ENCODE peak calls at places on chromosomes 12 and 14, in nine cellular contexts. One of them, this sample, is unnamed.

GRCh38 chr12:74602881-74603523 is 65.4 kb downstream of the ATXN7L3B start:
- DNase-seq in LoVo: no peak
- DNase-seq in MCF 10A: no peak
- DNase-seq in activated CD4-positive, alpha-beta T cell treated with anti-CD3 and anti-CD28 coated beads, Interleukin-2, amount 10 ng/mL, durations not matched to agents 7 days and 5 days: no peak
- DNase-seq in Right ventricle myocardium inferior: no peak
- DNase-seq in HS-27A: no peak
- DNase-seq in H4: no peak
- DNase-seq in iris pigment epithelial cell: peak
- DNase-seq in dorsolateral prefrontal cortex: no peak
- DNase-seq in this sample: peak

GRCh38 chr12:2845280-2845679 is 10.4 kb upstream of the NRIP2 start:
- DNase-seq in H4: peak
- DNase-seq in activated CD4-positive, alpha-beta T cell treated with anti-CD3 and anti-CD28 coated beads, Interleukin-2, amount 10 ng/mL, durations not matched to agents 7 days and 5 days: no peak
- DNase-seq in Right ventricle myocardium inferior: no peak
- DNase-seq in LoVo: no peak
- DNase-seq in dorsolateral prefrontal cortex: no peak
- DNase-seq in iris pigment epithelial cell: peak
- DNase-seq in MCF 10A: no peak
- DNase-seq in HS-27A: no peak
- DNase-seq in this sample: no peak

GRCh38 chr14:87935081-87935828 is 57.7 kb downstream of the GALC start:
- DNase-seq in dorsolateral prefrontal cortex: no peak
- DNase-seq in LoVo: no peak
- DNase-seq in activated CD4-positive, alpha-beta T cell treated with anti-CD3 and anti-CD28 coated beads, Interleukin-2, amount 10 ng/mL, durations not matched to agents 7 days and 5 days: no peak
- DNase-seq in Right ventricle myocardium inferior: no peak
- DNase-seq in iris pigment epithelial cell: no peak
- DNase-seq in MCF 10A: no peak
- DNase-seq in HS-27A: no peak
- DNase-seq in H4: no peak
- DNase-seq in this sample: no peak

GRCh38 chr14:68951051-68951797 is 27.9 kb downstream of the ACTN1 start:
- DNase-seq in iris pigment epithelial cell: peak
- DNase-seq in MCF 10A: peak
- DNase-seq in dorsolateral prefrontal cortex: no peak
- DNase-seq in Right ventricle myocardium inferior: peak
- DNase-seq in HS-27A: peak
- DNase-seq in H4: peak
- DNase-seq in activated CD4-positive, alpha-beta T cell treated with anti-CD3 and anti-CD28 coated beads, Interleukin-2, amount 10 ng/mL, durations not matched to agents 7 days and 5 days: no peak
- DNase-seq in LoVo: peak
- DNase-seq in this sample: peak

GRCh38 chr14:96268426-96269358 is 12.7 kb downstream of the BDKRB1 start:
- DNase-seq in Right ventricle myocardium inferior: no peak
- DNase-seq in dorsolateral prefrontal cortex: no peak
- DNase-seq in MCF 10A: peak
- DNase-seq in activated CD4-positive, alpha-beta T cell treated with anti-CD3 and anti-CD28 coated beads, Interleukin-2, amount 10 ng/mL, durations not matched to agents 7 days and 5 days: no peak
- DNase-seq in iris pigment epithelial cell: peak
- DNase-seq in HS-27A: no peak
- DNase-seq in H4: peak
- DNase-seq in LoVo: no peak
- DNase-seq in this sample: no peak

GRCh38 chr12:5433840-5434646 is 2.1 kb downstream of the NTF3 start:
- DNase-seq in H4: no peak
- DNase-seq in iris pigment epithelial cell: no peak
- DNase-seq in Right ventricle myocardium inferior: no peak
- DNase-seq in LoVo: no peak
- DNase-seq in activated CD4-positive, alpha-beta T cell treated with anti-CD3 and anti-CD28 coated beads, Interleukin-2, amount 10 ng/mL, durations not matched to agents 7 days and 5 days: no peak
- DNase-seq in HS-27A: no peak
- DNase-seq in dorsolateral prefrontal cortex: no peak
- DNase-seq in MCF 10A: no peak
- DNase-seq in this sample: no peak

GRCh38 chr12:32944195-32944594 is 47.6 kb upstream of the PKP2 start:
- DNase-seq in MCF 10A: peak
- DNase-seq in activated CD4-positive, alpha-beta T cell treated with anti-CD3 and anti-CD28 coated beads, Interleukin-2, amount 10 ng/mL, durations not matched to agents 7 days and 5 days: no peak
- DNase-seq in LoVo: no peak
- DNase-seq in HS-27A: no peak
- DNase-seq in H4: no peak
- DNase-seq in Right ventricle myocardium inferior: no peak
- DNase-seq in iris pigment epithelial cell: peak
- DNase-seq in dorsolateral prefrontal cortex: no peak
- DNase-seq in this sample: no peak

GRCh38 chr14:103623883-103624482 is 5.0 kb upstream of the KLC1 start:
- DNase-seq in HS-27A: no peak
- DNase-seq in H4: no peak
- DNase-seq in MCF 10A: no peak
- DNase-seq in LoVo: no peak
- DNase-seq in iris pigment epithelial cell: no peak
- DNase-seq in activated CD4-positive, alpha-beta T cell treated with anti-CD3 and anti-CD28 coated beads, Interleukin-2, amount 10 ng/mL, durations not matched to agents 7 days and 5 days: no peak
- DNase-seq in Right ventricle myocardium inferior: no peak
- DNase-seq in dorsolateral prefrontal cortex: no peak
- DNase-seq in this sample: no peak

GRCh38 chr12:110355080-110355479 is 48.4 kb downstream of the ANAPC7 start:
- DNase-seq in iris pigment epithelial cell: peak
- DNase-seq in activated CD4-positive, alpha-beta T cell treated with anti-CD3 and anti-CD28 coated beads, Interleukin-2, amount 10 ng/mL, durations not matched to agents 7 days and 5 days: peak
- DNase-seq in dorsolateral prefrontal cortex: no peak
- DNase-seq in H4: peak
- DNase-seq in LoVo: no peak
- DNase-seq in MCF 10A: peak
- DNase-seq in Right ventricle myocardium inferior: no peak
- DNase-seq in HS-27A: no peak
- DNase-seq in this sample: peak